ENCODE peak calls at places on chromosome 11, in eight cellular contexts. I, V, H, W, D, U, E and S are unnamed samples.

GRCh38 chr11:112961146-112961668 is at the start of gene NCAM1:
- DNase-seq in I (no peak), V (peak), H (peak), W (peak), D (peak), U (no peak), E (no peak), S (peak)

GRCh38 chr11:9769621-9770020 is 105.7 kb downstream of the SWAP70 start:
- DNase-seq in I (no peak), V (no peak), H (no peak), W (peak), D (no peak), U (no peak), E (no peak), S (no peak)

GRCh38 chr11:113286509-113287497 is 27.6 kb upstream of the TTC12 start:
- DNase-seq in I (no peak), V (no peak), H (no peak), W (peak), D (no peak), U (no peak), E (no peak), S (no peak)

GRCh38 chr11:72589802-72590761 is 84.1 kb downstream of the PDE2A start:
- DNase-seq in I (no peak), V (no peak), H (peak), W (no peak), D (no peak), U (no peak), E (peak), S (no peak)

GRCh38 chr11:64760759-64761417 is 1.1 kb upstream of the PYGM start:
- DNase-seq in I (no peak), V (peak), H (no peak), W (no peak), D (no peak), U (no peak), E (no peak), S (no peak)

GRCh38 chr11:27619039-27619438 is 81.2 kb downstream of the BDNF start:
- DNase-seq in I (no peak), V (no peak), H (no peak), W (no peak), D (no peak), U (no peak), E (no peak), S (no peak)

GRCh38 chr11:61129608-61130523 is 27.6 kb downstream of the CD5 start:
- DNase-seq in I (peak), V (peak), H (peak), W (peak), D (no peak), U (peak), E (peak), S (peak)

GRCh38 chr11:37632748-37633147 is 1034.7 kb upstream of the RAG2 start:
- DNase-seq in I (no peak), V (no peak), H (no peak), W (no peak), D (no peak), U (no peak), E (no peak), S (no peak)

GRCh38 chr11:113730887-113731726 is 25.0 kb upstream of the TMPRSS5 start:
- DNase-seq in I (no peak), V (no peak), H (no peak), W (no peak), D (peak), U (peak), E (no peak), S (no peak)

GRCh38 chr11:61516191-61516590 is 7.6 kb downstream of the LRRC10B start:
- DNase-seq in I (no peak), V (no peak), H (no peak), W (no peak), D (no peak), U (no peak), E (no peak), S (no peak)